ENCODE peak calls at places on chromosomes 11 and 22, in seven cellular contexts. H, E, T, D, Q, R and F are unnamed samples.

GRCh38 chr11:35282226-35282882 is 137.0 kb downstream of the SLC1A2 start:
- DNase-seq in H (peak; percentile 77), E (no peak), T (no peak), D (no peak), Q (no peak), R (no peak), F (no peak)

GRCh38 chr11:19711911-19712280 is 741 bp upstream of the NAV2 start:
- DNase-seq in H (no peak), E (no peak), T (no peak), D (no peak), Q (no peak), R (no peak), F (no peak)

GRCh38 chr11:128892866-128893565 is 1.9 kb downstream of the KCNJ5 start:
- DNase-seq in H (no peak), E (no peak), T (no peak), D (no peak), Q (no peak), R (no peak), F (no peak)

GRCh38 chr11:106601637-106602297 is 416.5 kb downstream of the GUCY1A2 start:
- DNase-seq in H (no peak), E (no peak), T (no peak), D (no peak), Q (no peak), R (no peak), F (no peak)

GRCh38 chr22:50326225-50326958 is 420 bp downstream of the DENND6B start:
- DNase-seq in H (no peak), E (no peak), T (no peak), D (no peak), Q (no peak), R (no peak), F (no peak)

GRCh38 chr11:74634537-74634936 is 42.2 kb downstream of the POLD3 start:
- DNase-seq in H (peak; percentile 42), E (no peak), T (peak; percentile 38), D (no peak), Q (no peak), R (no peak), F (peak; percentile 10)

GRCh38 chr11:63869686-63870085 is 30.8 kb downstream of the MARK2 start:
- DNase-seq in H (no peak), E (no peak), T (no peak), D (peak; percentile 15), Q (no peak), R (no peak), F (no peak)

GRCh38 chr22:49992921-49993648 is 19.5 kb downstream of the IL17REL start:
- DNase-seq in H (peak; percentile 49), E (peak; percentile 84), T (no peak), D (peak; percentile 59), Q (peak; percentile 61), R (peak; percentile 8), F (no peak)

GRCh38 chr11:43784301-43784700 is 96.3 kb upstream of the ALKBH3 start:
- DNase-seq in H (no peak), E (no peak), T (no peak), D (no peak), Q (no peak), R (no peak), F (no peak)